ENCODE peak calls at places on chromosomes 12 and 14, in eight cellular contexts. One of them, this sample, is unnamed.

GRCh38 chr12:116662612-116663144 is 75.2 kb downstream of the SPRING1 start:
- DNase-seq in heart left ventricle: peak; percentile 67
- DNase-seq in NCI-H2107: no peak
- DNase-seq in substantia nigra: no peak
- DNase-seq in IMR-90: peak; percentile 37
- DNase-seq in T-cell: no peak
- DNase-seq in stimulated activated CD4-positive, alpha-beta T cell treated with anti-CD3 and anti-CD28 coated beads, Interleukin-2, amount 100 ng/mL, for 48 hours: no peak
- DNase-seq in cardiac fibroblast: no peak
- DNase-seq in this sample: peak; percentile 76

GRCh38 chr14:52259452-52259851 is 8.0 kb upstream of the PTGDR start:
- DNase-seq in substantia nigra: no peak
- DNase-seq in cardiac fibroblast: peak; percentile 24
- DNase-seq in heart left ventricle: no peak
- DNase-seq in T-cell: no peak
- DNase-seq in NCI-H2107: no peak
- DNase-seq in IMR-90: no peak
- DNase-seq in stimulated activated CD4-positive, alpha-beta T cell treated with anti-CD3 and anti-CD28 coated beads, Interleukin-2, amount 100 ng/mL, for 48 hours: no peak
- DNase-seq in this sample: no peak

GRCh38 chr12:107359382-107359781 is 266.0 kb upstream of the CRY1 start:
- DNase-seq in IMR-90: peak; percentile 77
- DNase-seq in heart left ventricle: no peak
- DNase-seq in cardiac fibroblast: no peak
- DNase-seq in T-cell: no peak
- DNase-seq in NCI-H2107: no peak
- DNase-seq in substantia nigra: no peak
- DNase-seq in stimulated activated CD4-positive, alpha-beta T cell treated with anti-CD3 and anti-CD28 coated beads, Interleukin-2, amount 100 ng/mL, for 48 hours: no peak
- DNase-seq in this sample: no peak

GRCh38 chr14:101276309-101277091 is 284.8 kb upstream of the DIO3 start:
- DNase-seq in substantia nigra: no peak
- DNase-seq in stimulated activated CD4-positive, alpha-beta T cell treated with anti-CD3 and anti-CD28 coated beads, Interleukin-2, amount 100 ng/mL, for 48 hours: no peak
- DNase-seq in NCI-H2107: no peak
- DNase-seq in heart left ventricle: no peak
- DNase-seq in cardiac fibroblast: no peak
- DNase-seq in T-cell: no peak
- DNase-seq in IMR-90: no peak
- DNase-seq in this sample: no peak

GRCh38 chr12:122527478-122527944 is 462 bp downstream of the KNTC1 start:
- DNase-seq in T-cell: peak; percentile 24
- DNase-seq in IMR-90: peak; percentile 21
- DNase-seq in cardiac fibroblast: peak; percentile 19
- DNase-seq in heart left ventricle: no peak
- DNase-seq in stimulated activated CD4-positive, alpha-beta T cell treated with anti-CD3 and anti-CD28 coated beads, Interleukin-2, amount 100 ng/mL, for 48 hours: peak; percentile 13
- DNase-seq in substantia nigra: no peak
- DNase-seq in NCI-H2107: no peak
- DNase-seq in this sample: no peak

GRCh38 chr12:131536337-131536736 is 174.6 kb upstream of the SFSWAP start:
- DNase-seq in IMR-90: no peak
- DNase-seq in heart left ventricle: no peak
- DNase-seq in T-cell: peak; percentile 19
- DNase-seq in cardiac fibroblast: no peak
- DNase-seq in NCI-H2107: no peak
- DNase-seq in stimulated activated CD4-positive, alpha-beta T cell treated with anti-CD3 and anti-CD28 coated beads, Interleukin-2, amount 100 ng/mL, for 48 hours: no peak
- DNase-seq in substantia nigra: no peak
- DNase-seq in this sample: no peak

GRCh38 chr14:50335989-50336391 is 23.9 kb downstream of the DMAC2L start:
- DNase-seq in cardiac fibroblast: peak; percentile 65
- DNase-seq in IMR-90: peak; percentile 65
- DNase-seq in T-cell: no peak
- DNase-seq in NCI-H2107: no peak
- DNase-seq in stimulated activated CD4-positive, alpha-beta T cell treated with anti-CD3 and anti-CD28 coated beads, Interleukin-2, amount 100 ng/mL, for 48 hours: no peak
- DNase-seq in substantia nigra: no peak
- DNase-seq in heart left ventricle: peak; percentile 65
- DNase-seq in this sample: peak; percentile 30

GRCh38 chr12:20695232-20695631 is at the start of gene SLCO1C1:
- DNase-seq in substantia nigra: no peak
- DNase-seq in cardiac fibroblast: no peak
- DNase-seq in NCI-H2107: no peak
- DNase-seq in heart left ventricle: no peak
- DNase-seq in stimulated activated CD4-positive, alpha-beta T cell treated with anti-CD3 and anti-CD28 coated beads, Interleukin-2, amount 100 ng/mL, for 48 hours: no peak
- DNase-seq in T-cell: no peak
- DNase-seq in IMR-90: no peak
- DNase-seq in this sample: no peak

GRCh38 chr14:92751819-92752218 is 3.4 kb upstream of the LGMN start:
- DNase-seq in IMR-90: no peak
- DNase-seq in NCI-H2107: no peak
- DNase-seq in heart left ventricle: no peak
- DNase-seq in T-cell: no peak
- DNase-seq in cardiac fibroblast: no peak
- DNase-seq in substantia nigra: no peak
- DNase-seq in stimulated activated CD4-positive, alpha-beta T cell treated with anti-CD3 and anti-CD28 coated beads, Interleukin-2, amount 100 ng/mL, for 48 hours: no peak
- DNase-seq in this sample: no peak

GRCh38 chr12:93563807-93564538 is 8.5 kb upstream of the SOCS2 start:
- DNase-seq in NCI-H2107: no peak
- DNase-seq in IMR-90: peak; percentile 53
- DNase-seq in heart left ventricle: no peak
- DNase-seq in stimulated activated CD4-positive, alpha-beta T cell treated with anti-CD3 and anti-CD28 coated beads, Interleukin-2, amount 100 ng/mL, for 48 hours: no peak
- DNase-seq in T-cell: no peak
- DNase-seq in substantia nigra: no peak
- DNase-seq in cardiac fibroblast: peak; percentile 42
- DNase-seq in this sample: peak; percentile 90

GRCh38 chr14:56211844-56212243 is 93.6 kb downstream of the PELI2 start:
- DNase-seq in IMR-90: no peak
- DNase-seq in heart left ventricle: no peak
- DNase-seq in T-cell: no peak
- DNase-seq in cardiac fibroblast: no peak
- DNase-seq in substantia nigra: no peak
- DNase-seq in NCI-H2107: no peak
- DNase-seq in stimulated activated CD4-positive, alpha-beta T cell treated with anti-CD3 and anti-CD28 coated beads, Interleukin-2, amount 100 ng/mL, for 48 hours: no peak
- DNase-seq in this sample: no peak

GRCh38 chr12:121277367-121277744 is 19.2 kb downstream of the CAMKK2 start:
- DNase-seq in cardiac fibroblast: no peak
- DNase-seq in IMR-90: no peak
- DNase-seq in NCI-H2107: no peak
- DNase-seq in heart left ventricle: no peak
- DNase-seq in T-cell: no peak
- DNase-seq in stimulated activated CD4-positive, alpha-beta T cell treated with anti-CD3 and anti-CD28 coated beads, Interleukin-2, amount 100 ng/mL, for 48 hours: no peak
- DNase-seq in substantia nigra: no peak
- DNase-seq in this sample: no peak

GRCh38 chr12:48901278-48901677 is 24.0 kb downstream of the FKBP11 start:
- DNase-seq in cardiac fibroblast: no peak
- DNase-seq in stimulated activated CD4-positive, alpha-beta T cell treated with anti-CD3 and anti-CD28 coated beads, Interleukin-2, amount 100 ng/mL, for 48 hours: no peak
- DNase-seq in T-cell: no peak
- DNase-seq in heart left ventricle: no peak
- DNase-seq in IMR-90: peak; percentile 52
- DNase-seq in NCI-H2107: no peak
- DNase-seq in substantia nigra: no peak
- DNase-seq in this sample: no peak